ENCODE peak calls at places on chromosome 9, in seven cellular contexts. Z is sigmoid colon, G is heart left ventricle, P is GM12892, B is prostate gland, A is adrenal gland, V is IMR-90. F is an unnamed sample.

GRCh38 chr9:121902483-121903135 is 190.5 kb downstream of the TTLL11 start:
- DNase-seq in Z (no peak), G (peak; percentile 50), P (no peak), B (no peak), A (no peak), V (peak; percentile 100), F (peak; percentile 74)

GRCh38 chr9:75636427-75637045 is 253.9 kb upstream of the PCSK5 start:
- DNase-seq in Z (no peak), G (peak; percentile 32), P (no peak), B (no peak), A (no peak), V (no peak), F (no peak)

GRCh38 chr9:120393386-120394057 is 186.4 kb downstream of the CDK5RAP2 start:
- DNase-seq in Z (peak; percentile 53), G (no peak), P (no peak), B (no peak), A (no peak), V (peak; percentile 49), F (no peak)

GRCh38 chr9:10804486-10804885 is 191.7 kb upstream of the PTPRD start:
- DNase-seq in Z (no peak), G (no peak), P (no peak), B (no peak), A (no peak), V (no peak), F (no peak)

GRCh38 chr9:134644715-134645606 is 3.4 kb downstream of the COL5A1 start:
- DNase-seq in Z (peak; percentile 93), G (peak; percentile 69), P (no peak), B (peak; percentile 76), A (peak; percentile 86), V (peak; percentile 99), F (no peak)

GRCh38 chr9:21060919-21061561 is 16.7 kb downstream of the IFNB1 start:
- DNase-seq in Z (no peak), G (no peak), P (no peak), B (no peak), A (no peak), V (peak; percentile 36), F (no peak)

GRCh38 chr9:113349434-113350337 is at the start of gene BSPRY:
- DNase-seq in Z (no peak), G (no peak), P (peak; percentile 46), B (no peak), A (no peak), V (no peak), F (peak; percentile 81)

GRCh38 chr9:26813247-26813646 is 79.4 kb downstream of the CAAP1 start:
- DNase-seq in Z (no peak), G (no peak), P (no peak), B (no peak), A (no peak), V (no peak), F (no peak)

GRCh38 chr9:110047232-110047954 is 160.6 kb downstream of the C9orf152 start:
- DNase-seq in Z (no peak), G (no peak), P (no peak), B (no peak), A (no peak), V (no peak), F (peak; percentile 21)

GRCh38 chr9:69573666-69574456 is 98.3 kb downstream of the APBA1 start:
- DNase-seq in Z (no peak), G (no peak), P (no peak), B (no peak), A (no peak), V (peak; percentile 62), F (no peak)

GRCh38 chr9:112811518-112811917 is 61.0 kb downstream of the SNX30 start:
- DNase-seq in Z (no peak), G (no peak), P (no peak), B (no peak), A (no peak), V (no peak), F (no peak)

GRCh38 chr9:91710148-91710547 is 239.9 kb downstream of the ROR2 start:
- DNase-seq in Z (no peak), G (no peak), P (no peak), B (no peak), A (no peak), V (no peak), F (no peak)
- TF ChIP-seq POLR2A in Z (no peak), G (no peak), P (no peak), B (no peak), A (no peak), V (no peak), F (no peak)

GRCh38 chr9:33453286-33453882 is 6.0 kb upstream of the AQP3 start:
- DNase-seq in Z (no peak), G (no peak), P (no peak), B (no peak), A (no peak), V (no peak), F (no peak)

GRCh38 chr9:33452828-33453271 is 5.5 kb upstream of the AQP3 start:
- DNase-seq in Z (no peak), G (peak; percentile 37), P (no peak), B (peak; percentile 62), A (peak; percentile 78), V (peak; percentile 84), F (peak; percentile 73)

GRCh38 chr9:33448159-33448511 is 742 bp upstream of the AQP3 start:
- DNase-seq in Z (no peak), G (no peak), P (no peak), B (peak; percentile 57), A (no peak), V (no peak), F (no peak)

GRCh38 chr9:33449715-33450114 is 2.3 kb upstream of the AQP3 start:
- DNase-seq in Z (no peak), G (no peak), P (no peak), B (no peak), A (no peak), V (no peak), F (no peak)

GRCh38 chr9:33450747-33451146 is 3.4 kb upstream of the AQP3 start:
- DNase-seq in Z (no peak), G (no peak), P (no peak), B (no peak), A (no peak), V (no peak), F (no peak)
- TF ChIP-seq POLR2A in Z (no peak), G (no peak), P (no peak), B (no peak), A (no peak), V (no peak), F (no peak)

GRCh38 chr9:95508968-95509850 is 7.6 kb downstream of the PTCH1 start:
- DNase-seq in Z (peak; percentile 94), G (peak; percentile 86), P (peak; percentile 48), B (peak; percentile 91), A (peak; percentile 81), V (peak; percentile 92), F (peak; percentile 66)
- TF ChIP-seq POLR2A in Z (no peak), G (no peak), P (no peak), B (peak; percentile 12), A (no peak), V (no peak), F (no peak)

GRCh38 chr9:96619491-96620154 is at the start of gene CDC14B:
- DNase-seq in Z (peak; percentile 96), G (peak; percentile 87), P (peak; percentile 24), B (peak; percentile 96), A (peak; percentile 95), V (peak; percentile 90), F (peak; percentile 90)
- TF ChIP-seq POLR2A in Z (no peak), G (no peak), P (no peak), B (peak; percentile 62), A (peak; percentile 25), V (no peak), F (no peak)

GRCh38 chr9:136482793-136483588 is at the start of gene SEC16A:
- DNase-seq in Z (peak; percentile 100), G (peak; percentile 100), P (peak; percentile 90), B (peak; percentile 100), A (peak; percentile 100), V (peak; percentile 97), F (peak; percentile 99)

GRCh38 chr9:136483589-136484152 is 831 bp upstream of the SEC16A start:
- DNase-seq in Z (peak; percentile 95), G (peak; percentile 94), P (peak; percentile 95), B (peak; percentile 89), A (peak; percentile 94), V (peak; percentile 77), F (peak; percentile 97)

GRCh38 chr9:136485651-136486050 is 2.8 kb upstream of the SEC16A start:
- DNase-seq in Z (no peak), G (no peak), P (no peak), B (no peak), A (peak; percentile 91), V (no peak), F (no peak)

GRCh38 chr9:136485049-136485647 is 2.3 kb upstream of the SEC16A start:
- DNase-seq in Z (peak; percentile 91), G (peak; percentile 84), P (peak; percentile 74), B (peak; percentile 77), A (peak; percentile 91), V (peak; percentile 61), F (peak; percentile 80)

DNA sequence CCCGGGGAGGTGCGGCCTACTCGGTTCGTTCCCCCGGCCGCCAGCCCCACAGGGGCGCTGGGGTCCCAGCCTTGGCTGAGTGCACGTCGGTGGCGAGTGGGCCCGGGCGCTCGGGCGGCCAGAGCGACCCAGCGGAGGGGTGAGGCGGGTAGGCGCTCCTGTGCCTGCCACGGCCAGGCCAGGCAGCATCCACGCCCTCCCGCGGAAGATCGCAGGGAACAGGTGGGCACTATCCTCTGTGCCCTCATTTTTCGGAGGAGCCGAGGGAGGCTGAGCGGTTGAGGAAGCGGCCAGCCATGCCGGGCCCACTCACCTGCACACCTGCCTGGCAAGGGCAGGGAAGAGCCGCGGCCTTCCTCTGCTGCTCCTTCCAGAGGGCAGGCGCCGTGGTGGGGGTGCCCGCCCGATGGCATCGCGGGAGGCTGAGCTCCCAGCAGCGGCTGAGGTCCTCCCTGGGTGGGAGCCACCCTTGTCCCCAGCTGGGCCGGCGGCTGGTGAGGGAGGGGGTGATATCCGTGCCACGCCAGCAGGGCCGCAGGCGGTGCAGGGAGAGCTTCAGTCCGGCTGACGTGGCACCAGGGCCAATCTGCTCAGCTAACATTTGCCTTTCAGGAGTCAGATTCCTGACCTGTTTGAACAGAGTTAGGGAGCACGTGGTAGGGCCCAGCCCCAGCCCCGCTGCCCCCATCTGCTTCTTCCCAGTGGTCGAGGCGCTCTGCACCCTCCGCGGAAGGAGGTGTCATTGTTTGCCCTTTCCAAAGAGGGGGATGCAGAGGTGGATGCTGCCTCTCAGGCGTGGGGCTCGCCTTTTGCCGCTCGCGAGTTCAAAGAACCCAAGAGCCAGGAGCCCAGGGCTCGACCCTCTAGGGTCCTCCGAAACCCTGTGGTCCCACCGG is 1.6 kb upstream of the SEC16A start:
- DNase-seq in Z (peak; percentile 79), G (peak; percentile 58), P (no peak), B (peak; percentile 27), A (peak; percentile 54), V (no peak), F (peak; percentile 40)
- TF ChIP-seq POLR2A in Z (no peak), G (no peak), P (no peak), B (no peak), A (no peak), V (no peak), F (no peak)

DNA sequence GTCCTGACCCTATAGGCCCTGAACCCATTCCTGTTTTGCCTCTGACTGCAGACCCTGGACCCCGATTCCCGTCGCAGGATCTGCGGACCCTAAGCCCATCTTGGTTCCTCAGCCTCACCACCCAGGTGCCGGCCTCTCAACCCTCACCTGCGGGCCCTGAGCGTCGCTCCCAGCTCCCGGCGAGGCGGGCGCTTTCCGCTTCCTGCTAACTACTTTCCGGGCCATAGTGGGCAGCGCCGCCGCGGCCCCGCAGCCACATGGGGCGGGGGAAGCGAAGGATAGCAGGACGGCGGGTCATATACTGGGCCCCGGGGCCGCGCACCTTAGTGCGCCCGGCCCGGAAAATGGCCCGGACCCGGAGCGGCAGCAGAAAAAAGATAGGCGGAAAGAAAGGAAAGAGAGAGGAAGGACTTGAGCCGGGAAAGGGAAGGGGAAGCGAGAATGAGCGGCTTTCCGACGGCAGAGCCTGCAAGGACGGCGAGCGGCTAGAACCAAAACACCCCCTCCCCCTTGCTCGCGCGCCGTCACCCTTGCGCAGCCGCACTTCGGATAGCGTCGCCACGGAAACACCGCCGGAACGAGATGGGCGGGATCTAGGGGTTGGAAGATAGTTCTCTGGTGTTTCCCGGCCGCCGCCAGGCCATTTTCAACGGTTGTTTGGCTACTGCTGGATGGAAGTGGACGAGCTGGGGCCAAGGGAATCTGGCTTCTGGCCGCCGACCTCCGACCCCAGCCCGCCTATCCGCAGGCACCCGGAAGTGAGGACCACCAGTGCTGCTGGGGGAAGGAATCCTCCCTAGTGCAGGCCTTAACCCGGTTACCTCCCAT is at the start of gene DCAF12:
- DNase-seq in Z (peak; percentile 95), G (peak; percentile 93), P (peak; percentile 84), B (peak; percentile 84), A (peak; percentile 93), V (peak; percentile 87), F (peak; percentile 97)
- TF ChIP-seq POLR2A in Z (peak; percentile 62), G (no peak), P (peak; percentile 68), B (peak; percentile 46), A (peak; percentile 82), V (peak; percentile 70), F (peak; percentile 93)

F was measured in erythroblast.